ENCODE peak calls at places on chromosomes 2 and 18, in six cellular contexts. B is heart right ventricle, A is brain microvascular endothelial cell, R is bronchial epithelial cell, M is GM23248, O is tibial artery. L is an unnamed sample.
A peak's percentile ranks its signal among the peaks of the same experiment; 100 is the strongest.

GRCh38 chr18:22169889-22170420 is 566 bp downstream of the GATA6 start:
- DNase-seq in B (peak; percentile 52), R (no peak), M (peak; percentile 77), O (peak; percentile 31), A (no peak), L (no peak)

GRCh38 chr2:94996401-94997100 is 29.0 kb upstream of the MAL start:
- DNase-seq in B (no peak), O (no peak), M (no peak), A (no peak), R (no peak), L (no peak)

GRCh38 chr2:66017763-66018162 is 417.2 kb upstream of the MEIS1 start:
- DNase-seq in B (no peak), R (no peak), A (no peak), M (no peak), O (no peak), L (no peak)

GRCh38 chr2:205768815-205769493 is 86.7 kb downstream of the NRP2 start:
- DNase-seq in R (peak; percentile 68), B (no peak), O (no peak), A (peak; percentile 34), M (no peak), L (peak; percentile 72)

GRCh38 chr2:118371500-118371899 is 283.2 kb downstream of the INSIG2 start:
- DNase-seq in B (no peak), A (peak; percentile 36), O (no peak), M (peak; percentile 82), R (peak; percentile 33), L (no peak)

GRCh38 chr18:76258209-76258608 is 236.8 kb downstream of the ZNF516 start:
- DNase-seq in A (no peak), M (peak; percentile 46), B (no peak), O (no peak), R (peak; percentile 67), L (no peak)

GRCh38 chr2:20457027-20457426 is 10.2 kb downstream of the RHOB start:
- DNase-seq in M (peak; percentile 61), B (no peak), R (no peak), O (peak; percentile 8), A (no peak), L (no peak)

GRCh38 chr2:199111461-199111860 is 346.3 kb downstream of the SATB2 start:
- DNase-seq in R (no peak), M (peak; percentile 61), A (no peak), B (no peak), O (no peak), L (no peak)

GRCh38 chr2:18924905-18925691 is 335.7 kb upstream of the NT5C1B start:
- DNase-seq in B (no peak), O (no peak), M (peak; percentile 82), R (peak; percentile 26), A (peak; percentile 77), L (peak; percentile 39)

GRCh38 chr2:102070058-102070642 is 72.4 kb upstream of the IL1R1 start:
- DNase-seq in A (peak; percentile 83), B (peak; percentile 88), O (peak; percentile 84), R (no peak), M (peak; percentile 88), L (peak; percentile 55)

GRCh38 chr18:62106271-62106670 is 80.6 kb downstream of the PIGN start:
- DNase-seq in B (no peak), R (no peak), M (no peak), O (no peak), A (peak; percentile 46), L (no peak)

GRCh38 chr2:122660786-122661634 is 905.6 kb downstream of the TSN start:
- DNase-seq in R (no peak), M (no peak), A (no peak), B (no peak), O (no peak), L (no peak)

GRCh38 chr2:237280235-237280634 is 133.7 kb downstream of the COL6A3 start:
- DNase-seq in R (peak; percentile 70), O (no peak), A (peak; percentile 97), B (no peak), M (peak; percentile 95), L (peak; percentile 96)

GRCh38 chr2:12549641-12550040 is 167.1 kb upstream of the TRIB2 start:
- DNase-seq in B (no peak), O (no peak), M (peak; percentile 87), A (peak; percentile 42), R (peak; percentile 80), L (peak; percentile 54)

DNA sequence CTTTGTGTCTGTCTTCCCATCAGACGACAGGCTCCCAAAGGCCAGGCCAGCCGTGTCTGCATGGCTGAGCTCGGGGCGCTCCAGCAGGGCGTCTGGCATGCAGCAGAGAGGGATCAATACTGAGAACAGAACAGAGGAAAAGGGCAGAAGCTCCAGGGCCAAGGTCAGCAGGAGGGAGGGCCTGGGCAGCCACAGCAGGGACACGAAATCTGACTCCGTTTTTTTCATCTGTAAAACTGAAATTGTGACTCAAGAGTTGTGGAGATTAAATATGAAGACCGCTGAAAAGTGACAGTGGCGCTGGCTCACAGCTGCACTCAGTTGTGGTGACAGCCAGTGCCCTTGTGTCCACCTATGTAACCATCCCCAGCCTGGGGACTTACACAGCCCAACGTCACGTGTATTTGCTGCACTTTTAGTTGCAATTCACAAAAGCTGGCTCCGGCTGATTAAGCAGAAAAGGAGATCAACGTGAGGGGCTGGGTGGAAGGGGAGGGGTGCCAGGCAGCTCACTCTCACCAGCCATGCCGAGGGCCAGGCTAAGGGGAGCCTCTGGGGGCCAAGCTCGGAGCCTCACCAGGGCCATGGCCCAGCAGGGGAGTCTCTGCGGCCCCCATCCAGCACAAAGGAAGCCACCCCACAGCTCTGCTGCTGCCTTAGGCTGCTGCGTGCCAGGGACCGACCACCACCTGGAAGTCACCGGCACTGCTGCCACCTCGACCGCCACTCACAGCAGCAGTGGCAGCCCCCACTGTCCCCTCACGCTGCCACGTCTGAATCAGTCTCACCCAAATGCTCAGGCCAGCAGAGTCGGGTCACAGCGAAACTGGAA is 74.7 kb downstream of the EIPR1 start:
- DNase-seq in O (no peak), A (no peak), R (no peak), M (no peak), B (no peak), L (no peak)
- H3K4me3 ChIP-seq in O (peak overlapping the region; percentile 38), A (peak overlapping the region; percentile 40), R (no peak overlapping the region), M (peak overlapping the region; percentile 57), B (no peak overlapping the region), L (no peak overlapping the region)

GRCh38 chr2:105395691-105396090 is 3.2 kb downstream of the FHL2 start:
- DNase-seq in B (no peak), A (no peak), O (no peak), R (no peak), M (no peak), L (no peak)
- H3K4me3 ChIP-seq in B (no peak overlapping the region), A (peak overlapping the region; percentile 100), O (no peak overlapping the region), R (no peak overlapping the region), M (peak overlapping the region; percentile 100), L (peak overlapping the region; percentile 98)

DNA sequence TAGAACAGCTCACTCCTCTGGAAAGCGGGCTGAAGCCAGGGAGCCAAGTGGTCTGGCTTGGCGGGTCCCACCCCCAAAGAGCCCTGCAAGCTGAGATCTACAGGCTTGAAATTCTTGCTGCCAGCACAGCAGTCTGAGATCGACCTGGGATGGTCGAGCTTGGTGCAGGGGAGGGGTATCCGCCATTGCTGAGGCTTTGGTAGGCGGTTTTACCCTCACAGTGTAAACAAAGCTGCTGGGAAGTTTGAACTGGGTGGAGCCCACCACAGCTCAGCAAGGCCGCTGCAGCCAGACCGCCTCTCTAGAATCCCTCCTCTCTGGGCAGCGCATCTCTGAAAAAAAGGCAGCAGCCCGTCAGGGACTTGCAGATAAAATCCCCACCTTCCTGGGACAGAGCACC is 12.6 kb upstream of the FLACC1 start:
- DNase-seq in R (no peak), A (no peak), B (no peak), O (no peak), M (no peak), L (no peak)
- H3K4me3 ChIP-seq in R (no peak overlapping the region), A (no peak overlapping the region), B (no peak overlapping the region), O (no peak overlapping the region), M (no peak overlapping the region), L (no peak overlapping the region)

DNA sequence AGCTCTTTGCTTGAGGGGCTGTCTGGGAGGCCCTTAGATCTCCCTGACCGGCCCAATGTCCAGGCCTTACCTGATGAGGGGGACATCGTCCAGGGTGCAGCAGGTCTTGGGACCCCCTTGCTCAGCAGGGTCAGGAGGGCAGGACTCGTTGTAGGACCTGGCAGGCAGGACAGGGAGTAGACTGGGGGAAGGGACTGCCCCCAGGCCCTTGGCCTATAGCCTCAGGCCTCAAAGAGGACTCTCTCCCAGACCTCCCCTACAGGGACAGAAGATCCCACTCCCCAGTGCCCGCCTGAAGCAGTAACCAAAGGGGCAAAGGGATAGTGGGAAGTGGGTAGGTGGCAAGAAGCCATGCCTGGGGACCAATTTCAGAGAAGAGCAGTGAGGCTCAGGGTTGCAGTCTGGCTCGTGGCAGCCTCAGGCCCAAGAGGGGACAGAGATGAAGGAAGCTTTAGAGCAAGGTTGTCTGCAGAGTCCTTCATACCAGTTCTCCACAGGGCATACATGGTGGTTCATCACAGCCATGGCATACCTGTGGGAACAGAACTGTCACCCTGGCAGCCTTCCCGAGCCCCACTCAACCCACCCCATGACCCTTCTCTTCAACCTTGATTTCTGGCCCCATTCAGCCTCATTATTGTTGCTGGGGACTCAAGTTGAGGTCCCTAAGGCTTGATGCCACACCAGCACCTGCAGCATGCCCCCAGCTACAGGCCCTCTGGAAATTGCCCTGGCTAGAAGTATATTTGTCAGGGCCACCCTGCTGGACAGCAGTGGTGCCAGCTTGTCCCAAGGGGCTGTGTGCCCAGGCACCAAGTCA is 1.3 kb downstream of the TMEM150A start:
- DNase-seq in A (no peak), M (no peak), O (no peak), B (no peak), R (no peak), L (no peak)
- H3K4me3 ChIP-seq in A (peak overlapping the region; percentile 96), M (peak overlapping the region; percentile 79), O (peak overlapping the region; percentile 69), B (no peak overlapping the region), R (peak overlapping the region; percentile 49), L (peak overlapping the region; percentile 64)

L was measured in skeletal muscle cell.